ENCODE peak calls at places on chromosome 21, in ten cellular contexts. V is HCT116, Z is endothelial cell of umbilical vein, F is sigmoid colon, K is H1, W is breast epithelium, D is stomach, U is K562, N is vagina, P is esophagus muscularis mucosa. L is an unnamed sample.

GRCh38 chr21:40640427-40640826 is 206.5 kb downstream of the DSCAM start:
- DNase-seq in V (no peak), Z (no peak), F (no peak), K (no peak), W (no peak), D (no peak), U (no peak), N (no peak), P (no peak), L (no peak)

GRCh38 chr21:39175154-39175553 is 8.1 kb downstream of the PSMG1 start:
- DNase-seq in V (no peak), Z (peak), F (no peak), K (no peak), W (no peak), D (no peak), U (no peak), N (no peak), P (no peak), L (no peak)

GRCh38 chr21:38716088-38716487 is 89.6 kb upstream of the ETS2 start:
- DNase-seq in V (no peak), Z (no peak), F (no peak), K (no peak), W (no peak), D (no peak), U (no peak), N (no peak), P (no peak), L (no peak)

GRCh38 chr21:15058718-15059316 is 6.0 kb downstream of the NRIP1 start:
- DNase-seq in V (peak), Z (peak), F (no peak), K (no peak), W (no peak), D (no peak), U (peak), N (no peak), P (no peak), L (no peak)

GRCh38 chr21:43818685-43819084 is 29.3 kb downstream of the RRP1 start:
- DNase-seq in V (no peak), Z (no peak), F (no peak), K (no peak), W (no peak), D (no peak), U (no peak), N (no peak), P (no peak), L (no peak)

GRCh38 chr21:20215959-20216358 is 782.2 kb upstream of the NCAM2 start:
- DNase-seq in V (no peak), Z (no peak), F (no peak), K (no peak), W (no peak), D (no peak), U (peak), N (no peak), P (no peak), L (no peak)

GRCh38 chr21:21196087-21196486 is 197.9 kb downstream of the NCAM2 start:
- DNase-seq in V (no peak), Z (no peak), F (no peak), K (no peak), W (no peak), D (no peak), U (peak), N (no peak), P (no peak), L (no peak)

GRCh38 chr21:44365967-44366585 is 12.7 kb downstream of the TRPM2 start:
- DNase-seq in V (no peak), Z (no peak), F (peak), K (no peak), W (no peak), D (no peak), U (no peak), N (no peak), P (no peak), L (no peak)

GRCh38 chr21:46572850-46573249 is 32.0 kb downstream of the S100B start:
- DNase-seq in V (no peak), Z (no peak), F (no peak), K (no peak), W (no peak), D (no peak), U (no peak), N (no peak), P (no peak), L (no peak)

GRCh38 chr21:45270306-45270821 is 17.3 kb downstream of the POFUT2 start:
- DNase-seq in V (no peak), Z (no peak), F (peak), K (no peak), W (peak), D (peak), U (no peak), N (no peak), P (no peak), L (no peak)

GRCh38 chr21:46063734-46064680 is 33.9 kb upstream of the COL6A2 start:
- DNase-seq in V (no peak), Z (no peak), F (peak), K (no peak), W (no peak), D (peak), U (no peak), N (peak), P (peak), L (no peak)

GRCh38 chr21:33541105-33541711 is 709 bp downstream of the GART start:
- DNase-seq in V (no peak), Z (no peak), F (no peak), K (no peak), W (no peak), D (no peak), U (peak), N (no peak), P (no peak), L (no peak)

GRCh38 chr21:44902268-44903053 is 18.2 kb downstream of the ITGB2 start:
- DNase-seq in V (no peak), Z (no peak), F (no peak), K (no peak), W (no peak), D (no peak), U (no peak), N (no peak), P (no peak), L (no peak)

GRCh38 chr21:8992731-8993174 is 1528.6 kb upstream of the TPTE start:
- DNase-seq in V (no peak), Z (peak), F (peak), K (no peak), W (no peak), D (no peak), U (peak), N (no peak), P (peak), L (no peak)

GRCh38 chr21:14766241-14766640 is 220.1 kb upstream of the SAMSN1 start:
- DNase-seq in V (peak), Z (no peak), F (no peak), K (peak), W (no peak), D (no peak), U (no peak), N (no peak), P (no peak), L (no peak)

GRCh38 chr21:44598031-44598430 is 2.4 kb upstream of the KRTAP10-7 start:
- DNase-seq in V (no peak), Z (no peak), F (no peak), K (no peak), W (no peak), D (no peak), U (no peak), N (no peak), P (no peak), L (no peak)

GRCh38 chr21:37797403-37797802 is 118.9 kb downstream of the KCNJ6 start:
- DNase-seq in V (no peak), Z (no peak), F (no peak), K (no peak), W (no peak), D (no peak), U (no peak), N (no peak), P (no peak), L (no peak)

GRCh38 chr21:20739421-20739820 is 258.8 kb upstream of the NCAM2 start:
- DNase-seq in V (no peak), Z (no peak), F (no peak), K (no peak), W (no peak), D (no peak), U (peak), N (no peak), P (no peak), L (no peak)

GRCh38 chr21:39612233-39613028 is at the start of gene B3GALT5:
- DNase-seq in V (peak), Z (no peak), F (no peak), K (peak), W (no peak), D (no peak), U (no peak), N (no peak), P (peak), L (no peak)

GRCh38 chr21:44390886-44391285 is 37.5 kb downstream of the TRPM2 start:
- DNase-seq in V (no peak), Z (no peak), F (no peak), K (no peak), W (no peak), D (no peak), U (no peak), N (no peak), P (no peak), L (no peak)

GRCh38 chr21:15560383-15561056 is 169.3 kb upstream of the USP25 start:
- DNase-seq in V (no peak), Z (no peak), F (no peak), K (no peak), W (no peak), D (no peak), U (no peak), N (no peak), P (no peak), L (no peak)

GRCh38 chr21:40625991-40626390 is 221.0 kb downstream of the DSCAM start:
- DNase-seq in V (no peak), Z (no peak), F (no peak), K (no peak), W (no peak), D (no peak), U (no peak), N (no peak), P (no peak), L (no peak)

GRCh38 chr21:40687625-40688024 is 159.3 kb downstream of the DSCAM start:
- DNase-seq in V (no peak), Z (no peak), F (no peak), K (no peak), W (no peak), D (no peak), U (no peak), N (no peak), P (no peak), L (no peak)

GRCh38 chr21:44294391-44295162 is 5.3 kb upstream of the PFKL start:
- DNase-seq in V (no peak), Z (no peak), F (peak), K (no peak), W (no peak), D (peak), U (no peak), N (no peak), P (no peak), L (no peak)

GRCh38 chr21:44351535-44352252 is 1.7 kb upstream of the TRPM2 start:
- DNase-seq in V (no peak), Z (no peak), F (no peak), K (no peak), W (no peak), D (no peak), U (no peak), N (no peak), P (no peak), L (no peak)

GRCh38 chr21:33642896-33643657 is 776 bp downstream of the ITSN1 start:
- DNase-seq in V (no peak), Z (peak), F (peak), K (no peak), W (no peak), D (peak), U (peak), N (no peak), P (no peak), L (peak)

GRCh38 chr21:37914211-37914900 is 1.9 kb downstream of the KCNJ6 start:
- DNase-seq in V (no peak), Z (no peak), F (no peak), K (no peak), W (no peak), D (no peak), U (peak), N (no peak), P (no peak), L (no peak)

GRCh38 chr21:44006017-44006624 is 6.0 kb upstream of the TRAPPC10 start:
- DNase-seq in V (no peak), Z (peak), F (peak), K (no peak), W (no peak), D (no peak), U (no peak), N (no peak), P (no peak), L (no peak)

GRCh38 chr21:46517361-46517760 is 58.7 kb downstream of the DIP2A start:
- DNase-seq in V (no peak), Z (no peak), F (no peak), K (no peak), W (no peak), D (peak), U (no peak), N (no peak), P (no peak), L (no peak)

GRCh38 chr21:39837861-39838359 is 29.3 kb upstream of the PCP4 start:
- DNase-seq in V (no peak), Z (no peak), F (no peak), K (no peak), W (no peak), D (no peak), U (no peak), N (no peak), P (no peak), L (no peak)

GRCh38 chr21:44935533-44935927 is 4.3 kb upstream of the SLX9 start:
- DNase-seq in V (no peak), Z (no peak), F (no peak), K (no peak), W (no peak), D (no peak), U (peak), N (no peak), P (no peak), L (no peak)

GRCh38 chr21:45048968-45049367 is 25.4 kb upstream of the ADARB1 start:
- DNase-seq in V (no peak), Z (no peak), F (no peak), K (no peak), W (no peak), D (no peak), U (no peak), N (no peak), P (no peak), L (no peak)

GRCh38 chr21:39867198-39867650 is at the start of gene PCP4:
- DNase-seq in V (peak), Z (no peak), F (peak), K (peak), W (no peak), D (peak), U (peak), N (no peak), P (no peak), L (peak)

GRCh38 chr21:45328198-45329087 is 40.7 kb upstream of the POFUT2 start:
- DNase-seq in V (no peak), Z (no peak), F (peak), K (no peak), W (no peak), D (no peak), U (no peak), N (no peak), P (no peak), L (no peak)

GRCh38 chr21:22083899-22084298 is 1085.7 kb downstream of the NCAM2 start:
- DNase-seq in V (no peak), Z (no peak), F (no peak), K (no peak), W (no peak), D (no peak), U (no peak), N (no peak), P (no peak), L (no peak)

GRCh38 chr21:38824124-38824822 is 18.5 kb downstream of the ETS2 start:
- DNase-seq in V (no peak), Z (peak), F (peak), K (no peak), W (no peak), D (no peak), U (no peak), N (no peak), P (no peak), L (no peak)

GRCh38 chr21:46299167-46299566 is 13.0 kb downstream of the YBEY start:
- DNase-seq in V (no peak), Z (no peak), F (no peak), K (no peak), W (no peak), D (no peak), U (no peak), N (no peak), P (no peak), L (no peak)

GRCh38 chr21:44993321-44994015 is 53.6 kb downstream of the SLX9 start:
- DNase-seq in V (no peak), Z (no peak), F (peak), K (no peak), W (no peak), D (no peak), U (no peak), N (no peak), P (no peak), L (no peak)

GRCh38 chr21:15224346-15225086 is 159.7 kb upstream of the NRIP1 start:
- DNase-seq in V (peak), Z (no peak), F (no peak), K (no peak), W (no peak), D (no peak), U (no peak), N (no peak), P (no peak), L (no peak)

GRCh38 chr21:26965567-26966359 is 1.1 kb downstream of the ADAMTS5 start:
- DNase-seq in V (no peak), Z (no peak), F (peak), K (no peak), W (peak), D (peak), U (no peak), N (no peak), P (no peak), L (no peak)
- TF ChIP-seq POLR2A in V (no peak), Z (no peak), F (no peak), K (no peak), W (peak), D (no peak), U (no peak), N (no peak), P (no peak), L (no peak)

GRCh38 chr21:28336299-28336698 is 656.4 kb downstream of the LTN1 start:
- DNase-seq in V (no peak), Z (peak), F (no peak), K (no peak), W (no peak), D (peak), U (no peak), N (no peak), P (no peak), L (peak)

GRCh38 chr21:28337319-28337718 is 655.4 kb downstream of the LTN1 start:
- DNase-seq in V (no peak), Z (peak), F (no peak), K (no peak), W (no peak), D (no peak), U (no peak), N (no peak), P (no peak), L (no peak)

GRCh38 chr21:28342229-28342810 is 650.4 kb downstream of the LTN1 start:
- DNase-seq in V (no peak), Z (no peak), F (no peak), K (no peak), W (no peak), D (no peak), U (no peak), N (no peak), P (no peak), L (no peak)

GRCh38 chr21:28339403-28339802 is 653.3 kb downstream of the LTN1 start:
- DNase-seq in V (no peak), Z (no peak), F (no peak), K (no peak), W (no peak), D (no peak), U (no peak), N (no peak), P (no peak), L (no peak)

DNA sequence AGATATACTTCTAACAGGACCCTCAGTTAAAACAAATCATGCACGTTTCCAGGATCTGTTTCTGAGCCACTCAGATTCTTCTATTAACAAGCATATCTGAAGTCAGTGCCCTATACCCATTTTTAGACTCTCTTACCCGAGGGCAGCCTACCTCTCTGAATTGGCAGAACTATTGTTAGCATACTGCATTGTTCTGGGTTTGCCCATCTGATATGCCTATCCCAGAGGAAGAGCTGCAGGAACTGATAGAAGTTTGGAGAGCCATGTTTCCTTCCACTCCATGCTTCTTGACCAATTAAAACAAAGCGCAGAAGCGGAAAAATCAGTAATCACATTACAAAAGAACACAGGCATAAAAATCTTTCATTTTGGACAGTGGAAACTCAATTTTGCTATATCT is 653.8 kb downstream of the LTN1 start:
- DNase-seq in V (no peak), Z (peak), F (no peak), K (no peak), W (no peak), D (no peak), U (no peak), N (no peak), P (no peak), L (no peak)
- H3K27ac ChIP-seq in V (no peak), Z (peak), F (no peak), K (no peak), W (no peak), D (no peak), U (no peak), N (no peak), P (no peak), L (no peak)

DNA sequence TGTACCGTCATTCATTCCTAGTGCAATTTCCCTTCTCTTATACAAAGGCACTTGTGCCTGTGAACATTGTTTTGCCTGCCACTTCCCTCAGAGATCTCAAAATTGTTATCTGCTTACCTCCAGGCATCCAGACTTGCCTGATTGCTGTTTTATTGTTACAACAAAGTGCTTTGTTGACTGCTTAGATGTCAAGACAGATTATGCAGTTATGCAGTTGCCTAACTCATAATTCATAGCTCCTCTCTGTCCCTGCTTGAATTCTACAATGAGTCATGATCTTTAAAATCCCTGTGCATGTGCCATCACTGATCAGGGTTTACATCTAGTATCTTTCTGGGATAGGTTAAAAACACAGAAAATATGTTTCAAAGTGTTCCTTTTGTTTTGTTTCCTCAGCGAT is 24.5 kb downstream of the CXADR start:
- DNase-seq in V (no peak), Z (peak), F (no peak), K (no peak), W (no peak), D (no peak), U (no peak), N (no peak), P (no peak), L (peak)
- TF ChIP-seq POLR2AphosphoS5 in V (no peak), Z (no peak), F (no peak), K (no peak), W (no peak), D (no peak), U (no peak), N (no peak), P (no peak), L (peak)

DNA sequence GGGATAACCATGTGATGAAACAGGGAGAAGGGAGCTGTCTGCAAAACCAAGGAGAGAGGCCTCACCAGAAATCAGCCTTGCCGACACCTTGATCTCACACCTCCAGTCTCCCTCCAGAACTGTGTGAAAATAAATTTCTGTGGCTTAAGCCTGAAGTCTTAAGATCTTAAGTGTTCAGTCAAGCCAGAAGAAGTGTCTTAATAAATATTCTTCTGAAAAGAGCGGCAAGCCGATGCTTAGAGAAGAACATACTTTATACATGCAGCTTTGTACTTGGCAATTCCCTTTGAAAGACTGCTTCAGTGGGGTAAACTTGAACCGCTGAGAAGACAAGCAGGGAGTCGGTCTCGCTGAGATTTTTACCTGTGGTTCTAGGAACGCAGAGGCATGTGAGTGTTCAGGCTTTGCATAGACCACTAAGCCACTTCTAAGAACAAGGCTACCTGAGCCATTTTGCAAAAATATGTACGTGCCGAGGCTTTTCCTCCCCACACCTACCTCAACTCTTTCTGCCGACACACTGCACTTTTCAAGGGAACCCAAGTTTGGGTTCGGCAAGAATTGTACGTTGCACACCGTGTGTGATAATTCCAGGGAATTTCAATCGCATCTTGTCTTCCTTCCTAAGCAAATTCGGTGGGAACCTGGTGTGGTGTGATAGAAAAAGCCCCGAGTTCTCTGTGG is 3.4 kb downstream of the RUNX1 start:
- DNase-seq in V (no peak), Z (no peak), F (no peak), K (no peak), W (no peak), D (no peak), U (no peak), N (no peak), P (peak), L (no peak)
- TF ChIP-seq POLR2A in V (no peak), Z (no peak), F (no peak), K (no peak), W (no peak), D (no peak), U (no peak), N (no peak), P (no peak), L (no peak)

GRCh38 chr21:31957631-31958030 is 84.8 kb downstream of the HUNK start:
- DNase-seq in V (no peak), Z (no peak), F (no peak), K (no peak), W (no peak), D (no peak), U (no peak), N (no peak), P (no peak), L (peak)
- H3K27ac ChIP-seq in V (no peak), Z (no peak), F (no peak), K (no peak), W (no peak), D (no peak), U (no peak), N (no peak), P (no peak), L (no peak)

GRCh38 chr21:36535618-36536241 is 55.8 kb upstream of the CLDN14 start:
- DNase-seq in V (no peak), Z (no peak), F (no peak), K (no peak), W (no peak), D (no peak), U (no peak), N (no peak), P (no peak), L (no peak)
- TF ChIP-seq POLR2AphosphoS5 in V (no peak), Z (no peak), F (no peak), K (no peak), W (no peak), D (no peak), U (no peak), N (no peak), P (no peak), L (no peak)